ENCODE peak calls at places on chromosomes 3 and 15, in four cellular contexts. D is IMR-90, Z is stomach, L is HCT116. Q is an unnamed sample.

GRCh38 chr3:197132916-197133530 is 103.4 kb upstream of the MELTF start:
- DNase-seq in D (no peak), Z (no peak), L (no peak), Q (no peak)

GRCh38 chr15:48426047-48426446 is 94.8 kb downstream of the DUT start:
- DNase-seq in D (no peak), Z (no peak), L (no peak), Q (no peak)

GRCh38 chr3:27907148-27907547 is 185.0 kb upstream of the EOMES start:
- DNase-seq in D (no peak), Z (no peak), L (no peak), Q (no peak)

GRCh38 chr15:51243774-51244173 is 94.6 kb downstream of the CYP19A1 start:
- DNase-seq in D (peak), Z (no peak), L (peak), Q (no peak)

GRCh38 chr3:141241248-141242034 is 9.8 kb downstream of the PXYLP1 start:
- DNase-seq in D (no peak), Z (no peak), L (no peak), Q (no peak)

GRCh38 chr3:184155644-184156521 is 706 bp downstream of the DVL3 start:
- DNase-seq in D (peak), Z (no peak), L (no peak), Q (no peak)

GRCh38 chr3:45936261-45936660 is 7.0 kb upstream of the CXCR6 start:
- DNase-seq in D (no peak), Z (no peak), L (no peak), Q (no peak)

GRCh38 chr15:80978685-80979084 is 10.9 kb downstream of the MESD start:
- DNase-seq in D (peak), Z (no peak), L (no peak), Q (no peak)

GRCh38 chr15:56929933-56930332 is 11.5 kb downstream of the TCF12 start:
- DNase-seq in D (no peak), Z (no peak), L (no peak), Q (no peak)

GRCh38 chr15:71120428-71120944 is 5.2 kb downstream of the THSD4 start:
- DNase-seq in D (no peak), Z (no peak), L (no peak), Q (no peak)

GRCh38 chr15:75620776-75621536 is 4.6 kb downstream of the SNUPN start:
- DNase-seq in D (peak), Z (peak), L (no peak), Q (no peak)

GRCh38 chr15:40092416-40093223 is 16.1 kb downstream of the BMF start:
- DNase-seq in D (peak), Z (no peak), L (no peak), Q (peak)

GRCh38 chr3:16289144-16289889 is 24.3 kb downstream of the OXNAD1 start:
- DNase-seq in D (peak), Z (no peak), L (no peak), Q (no peak)

GRCh38 chr15:98860647-98861041 is 146.9 kb downstream of the PGPEP1L start:
- DNase-seq in D (no peak), Z (no peak), L (no peak), Q (no peak)

GRCh38 chr3:27729748-27730611 is 7.9 kb upstream of the EOMES start:
- DNase-seq in D (no peak), Z (no peak), L (no peak), Q (no peak)

GRCh38 chr15:58138106-58138505 is at the start of gene AQP9:
- DNase-seq in D (no peak), Z (no peak), L (no peak), Q (peak)

GRCh38 chr3:38312356-38312755 is 30.3 kb downstream of the SLC22A14 start:
- DNase-seq in D (no peak), Z (no peak), L (no peak), Q (no peak)

GRCh38 chr15:69552057-69552815 is 99.6 kb downstream of the RPLP1 start:
- DNase-seq in D (no peak), Z (no peak), L (no peak), Q (no peak)

GRCh38 chr3:133992951-133993595 is 36.7 kb downstream of the SLCO2A1 start:
- DNase-seq in D (no peak), Z (no peak), L (no peak), Q (no peak)

GRCh38 chr3:140469491-140469890 is 208.4 kb upstream of the TRIM42 start:
- DNase-seq in D (no peak), Z (no peak), L (no peak), Q (no peak)

GRCh38 chr15:68612979-68613740 is 34.4 kb downstream of the CORO2B start:
- DNase-seq in D (peak), Z (no peak), L (no peak), Q (no peak)

GRCh38 chr3:115113367-115113766 is 33.7 kb downstream of the ZBTB20 start:
- DNase-seq in D (peak), Z (no peak), L (no peak), Q (no peak)

GRCh38 chr3:117692416-117692995 is 982.9 kb downstream of the TUSC7 start:
- DNase-seq in D (peak), Z (no peak), L (no peak), Q (no peak)

GRCh38 chr3:43215684-43216336 is 70.5 kb upstream of the SNRK start:
- DNase-seq in D (no peak), Z (no peak), L (no peak), Q (no peak)

GRCh38 chr15:77030042-77030927 is 35.4 kb downstream of the PSTPIP1 start:
- DNase-seq in D (no peak), Z (peak), L (no peak), Q (peak)

GRCh38 chr3:179446501-179446900 is 4.8 kb downstream of the GNB4 start:
- DNase-seq in D (peak), Z (no peak), L (peak), Q (no peak)

GRCh38 chr3:149080699-149081091 is 5.6 kb downstream of the HLTF start:
- DNase-seq in D (peak), Z (no peak), L (no peak), Q (no peak)

GRCh38 chr3:6680119-6680806 is 180.7 kb upstream of the GRM7 start:
- DNase-seq in D (no peak), Z (no peak), L (no peak), Q (no peak)

GRCh38 chr3:67593761-67594234 is 60.6 kb downstream of the SUCLG2 start:
- DNase-seq in D (peak), Z (no peak), L (no peak), Q (no peak)

DNA sequence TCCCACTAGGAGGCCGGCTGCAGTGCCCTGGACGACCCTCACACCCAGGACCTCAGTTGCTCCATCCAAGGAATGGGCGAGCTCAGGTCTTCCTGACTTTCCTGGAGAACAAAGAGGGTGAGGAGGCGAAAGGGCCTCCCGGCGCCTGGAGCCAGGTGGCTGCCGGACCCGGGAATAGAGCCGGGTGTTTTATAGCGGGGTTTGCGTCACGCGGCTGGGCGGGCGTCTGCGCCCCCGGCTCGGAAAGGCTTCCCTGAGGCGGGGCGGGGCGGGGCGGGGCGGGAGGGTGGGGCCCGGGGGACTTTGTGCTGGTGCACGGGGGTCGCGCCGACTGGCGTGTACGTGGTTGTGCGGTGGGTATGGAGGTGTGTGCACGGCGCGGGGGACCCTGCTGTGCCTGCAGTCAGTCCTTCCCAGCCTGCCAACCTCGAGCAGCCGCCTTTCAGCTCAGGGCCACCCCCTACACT is 4.6 kb upstream of the PRKCD start:
- DNase-seq in D (no peak), Z (no peak), L (no peak), Q (no peak)
- TF ChIP-seq POLR2A in D (no peak), Z (no peak), L (no peak), Q (no peak)

GRCh38 chr3:170907519-170908234 is 760 bp downstream of the EIF5A2 start:
- DNase-seq in D (peak), Z (no peak), L (no peak), Q (no peak)

GRCh38 chr3:170911051-170911450 is 2.6 kb upstream of the EIF5A2 start:
- DNase-seq in D (no peak), Z (no peak), L (no peak), Q (no peak)

GRCh38 chr3:170909129-170909903 is 879 bp upstream of the EIF5A2 start:
- DNase-seq in D (peak), Z (no peak), L (no peak), Q (no peak)

GRCh38 chr3:170910542-170910941 is 2.1 kb upstream of the EIF5A2 start:
- DNase-seq in D (no peak), Z (no peak), L (no peak), Q (no peak)

GRCh38 chr3:170908235-170909116 is at the start of gene EIF5A2:
- DNase-seq in D (peak), Z (peak), L (peak), Q (peak)
- TF ChIP-seq POLR2A in D (peak), Z (peak), L (no peak), Q (peak)

DNA sequence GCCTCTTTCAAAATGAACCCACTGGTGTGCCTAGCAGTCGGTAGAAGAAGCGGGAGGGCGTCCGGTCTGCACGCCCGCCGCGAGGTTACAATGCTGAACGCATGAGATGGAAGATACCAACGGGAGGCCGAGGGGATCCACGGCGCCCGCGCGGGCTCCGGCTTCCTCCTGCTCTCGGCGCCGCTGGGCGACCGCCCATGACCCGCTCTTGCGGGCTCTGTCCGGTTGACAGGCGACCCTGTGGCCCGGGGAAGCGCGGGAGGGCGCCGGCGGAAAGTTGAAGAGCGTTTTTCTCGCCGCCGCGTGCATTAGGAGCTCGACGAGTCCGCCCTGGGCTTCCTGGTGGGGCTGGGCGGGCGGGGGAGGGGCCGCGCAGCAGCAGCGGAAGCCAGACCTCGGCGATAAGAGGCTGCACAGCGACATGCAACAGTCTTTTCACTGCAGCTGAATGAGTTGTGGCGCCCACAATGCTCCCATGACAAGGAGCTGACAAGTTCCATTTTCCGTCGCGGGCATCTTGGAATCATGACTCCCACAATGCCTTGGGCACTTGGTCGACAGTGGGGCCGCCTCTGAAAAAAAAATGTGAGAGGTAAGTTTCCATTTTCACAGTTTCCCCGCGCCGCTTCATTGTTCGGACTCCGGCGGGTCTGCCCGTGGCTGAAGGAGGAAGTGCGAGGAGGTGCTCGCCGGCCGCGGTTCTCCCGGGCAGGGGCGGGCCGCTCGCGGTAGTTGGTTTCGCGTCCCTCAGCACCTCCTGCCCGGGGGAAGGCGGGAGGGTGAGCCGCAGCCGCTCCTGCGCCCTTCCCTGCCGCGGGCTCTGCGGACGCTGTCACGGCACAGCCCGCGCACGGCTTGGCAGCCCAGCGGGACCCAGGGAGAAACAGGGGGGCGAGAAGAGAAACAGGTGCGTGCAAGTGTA is at the start of gene MBNL1:
- DNase-seq in D (peak), Z (peak), L (peak), Q (peak)
- TF ChIP-seq POLR2A in D (peak), Z (peak), L (peak), Q (peak)

GRCh38 chr3:180912304-180913226 is at the start of gene FXR1:
- DNase-seq in D (peak), Z (peak), L (peak), Q (peak)
- TF ChIP-seq POLR2A in D (peak), Z (no peak), L (peak), Q (peak)

GRCh38 chr3:72887723-72888545 is at the start of gene GXYLT2:
- DNase-seq in D (peak), Z (peak), L (no peak), Q (peak)
- TF ChIP-seq POLR2A in D (no peak), Z (no peak), L (no peak), Q (no peak)

GRCh38 chr3:160022068-160022467 is 33.4 kb downstream of the IL12A start:
- DNase-seq in D (no peak), Z (no peak), L (no peak), Q (no peak)

GRCh38 chr3:160020057-160020711 is 31.5 kb downstream of the IL12A start:
- DNase-seq in D (no peak), Z (no peak), L (no peak), Q (no peak)

GRCh38 chr3:160023476-160023875 is 34.8 kb downstream of the IL12A start:
- DNase-seq in D (peak), Z (no peak), L (no peak), Q (no peak)

GRCh38 chr3:160016972-160017371 is 28.3 kb downstream of the IL12A start:
- DNase-seq in D (peak), Z (no peak), L (no peak), Q (no peak)

GRCh38 chr3:160018959-160019358 is 30.3 kb downstream of the IL12A start:
- DNase-seq in D (no peak), Z (no peak), L (no peak), Q (no peak)
- TF ChIP-seq POLR2A in D (no peak), Z (no peak), L (no peak), Q (no peak)

DNA sequence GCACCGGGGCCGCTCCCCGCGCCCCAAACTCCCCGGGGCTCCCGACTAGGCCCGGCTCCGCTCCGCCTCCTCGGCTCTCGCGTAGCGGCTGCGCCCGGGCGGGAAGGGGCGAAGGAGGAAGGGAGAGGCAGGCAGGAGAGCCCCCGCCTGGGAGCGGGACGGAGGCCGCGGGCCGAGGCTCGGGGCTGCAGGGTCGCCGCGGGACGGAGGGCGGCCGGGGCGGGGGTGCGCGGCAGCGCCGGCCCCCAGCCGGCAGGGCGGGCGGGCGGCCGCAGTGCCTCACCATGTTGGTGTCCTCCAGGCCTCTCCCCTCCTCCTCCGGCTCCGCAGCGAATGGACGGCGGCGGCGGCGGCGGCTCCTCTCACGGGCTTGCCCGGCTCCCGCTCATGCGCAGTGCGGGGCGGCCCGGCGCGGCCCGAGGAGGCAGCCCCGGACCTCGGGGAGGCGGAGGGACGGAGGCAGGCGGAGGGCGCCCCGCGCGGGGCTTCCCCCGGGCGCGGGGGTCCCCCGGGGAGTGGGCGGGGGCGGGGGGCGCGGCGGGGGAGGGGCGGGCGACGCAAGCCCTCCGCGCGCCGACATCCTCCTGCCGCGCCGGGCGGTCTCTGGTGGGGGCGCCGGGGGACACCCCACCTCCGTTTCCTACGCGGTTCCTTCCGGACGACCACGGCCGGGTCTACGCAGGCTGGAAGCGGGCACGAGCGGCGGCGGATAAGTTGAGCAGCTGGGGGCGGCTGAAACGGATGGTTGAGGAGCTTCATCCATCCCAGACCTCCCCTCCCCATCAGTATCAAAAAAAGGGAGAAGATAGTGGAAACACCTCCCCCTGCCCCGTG is at the start of gene DCUN1D1:
- DNase-seq in D (peak), Z (peak), L (peak), Q (peak)
- TF ChIP-seq POLR2A in D (no peak), Z (no peak), L (peak), Q (peak)

Q was measured in right lobe of liver.